ENCODE peak calls at places on chromosome 7, in ten cellular contexts. Y is foreskin fibroblast, Q is HTR-8/SVneo, C is H7, R is Caki2, M is RWPE1, K is posterior cingulate gyrus, H is NCI-H446 treated with DMSO at 0.1 percent for 48 hours, Z is GM23248, A is M059J. T is an unnamed sample.

GRCh38 chr7:134480730-134481129 is 21.8 kb upstream of the AKR1B1 start:
- DNase-seq in A (peak), H (no peak), C (no peak), Q (peak), K (no peak), Z (peak), M (no peak), R (peak), Y (peak), T (no peak)

GRCh38 chr7:27300401-27300800 is 57.8 kb downstream of the EVX1 start:
- DNase-seq in H (no peak), Z (peak), R (no peak), A (peak), C (no peak), K (no peak), Q (no peak), M (peak), Y (no peak), T (no peak)

GRCh38 chr7:26863504-26864308 is 684 bp downstream of the SKAP2 start:
- DNase-seq in Y (peak), Z (peak), A (peak), C (peak), H (no peak), K (no peak), Q (no peak), M (no peak), R (peak), T (no peak)

GRCh38 chr7:73602721-73603651 is 21.3 kb downstream of the MLXIPL start:
- DNase-seq in H (no peak), K (no peak), C (peak), M (no peak), R (no peak), Q (no peak), A (peak), Z (no peak), Y (peak), T (no peak)

GRCh38 chr7:110386914-110387313 is 704.0 kb upstream of the LRRN3 start:
- DNase-seq in K (no peak), Q (peak), R (peak), H (no peak), M (peak), Z (peak), Y (peak), A (peak), C (no peak), T (no peak)

GRCh38 chr7:122199171-122199570 is 55.1 kb upstream of the AASS start:
- DNase-seq in Q (no peak), M (no peak), H (no peak), K (no peak), A (no peak), R (peak), C (no peak), Y (no peak), Z (peak), T (no peak)

GRCh38 chr7:129435414-129435829 is 1.2 kb downstream of the STRIP2 start:
- DNase-seq in Z (no peak), A (no peak), R (no peak), K (no peak), C (no peak), Y (no peak), Q (no peak), H (no peak), M (no peak), T (no peak)

GRCh38 chr7:34123316-34123715 is 218.0 kb downstream of the BMPER start:
- DNase-seq in C (no peak), Q (no peak), K (no peak), H (no peak), Z (no peak), R (peak), A (no peak), Y (no peak), M (no peak), T (no peak)

GRCh38 chr7:37052673-37053072 is 328.4 kb upstream of the AOAH start:
- DNase-seq in A (peak), C (peak), Z (peak), Y (peak), K (no peak), R (peak), M (peak), Q (peak), H (no peak), T (no peak)

GRCh38 chr7:142808802-142809583 is 38.2 kb downstream of the PRSS2 start:
- DNase-seq in Y (no peak), Z (peak), H (no peak), Q (no peak), A (peak), K (no peak), R (no peak), C (no peak), M (no peak), T (peak)

GRCh38 chr7:121288894-121289293 is 39.9 kb upstream of the WNT16 start:
- DNase-seq in R (peak), C (no peak), A (peak), M (no peak), Y (peak), H (no peak), Z (peak), Q (peak), K (no peak), T (no peak)

GRCh38 chr7:25180946-25181345 is 47.3 kb downstream of the NPVF start:
- DNase-seq in K (no peak), Y (peak), H (no peak), M (no peak), Z (peak), C (no peak), A (peak), Q (no peak), R (no peak), T (no peak)

GRCh38 chr7:157088136-157088535 is 50.6 kb upstream of the UBE3C start:
- DNase-seq in R (no peak), M (no peak), Z (no peak), C (no peak), Y (no peak), Q (no peak), A (no peak), K (no peak), H (no peak), T (peak)

GRCh38 chr7:96237040-96237439 is 84.9 kb downstream of the SLC25A13 start:
- DNase-seq in H (no peak), A (no peak), K (no peak), C (no peak), R (no peak), M (no peak), Q (no peak), Z (no peak), Y (no peak), T (no peak)

GRCh38 chr7:36301914-36302771 is 87.5 kb upstream of the ANLN start:
- DNase-seq in H (no peak), Z (no peak), C (peak), R (peak), Q (no peak), Y (no peak), K (no peak), A (peak), M (no peak), T (no peak)

GRCh38 chr7:148503900-148504487 is 86.6 kb upstream of the C7orf33 start:
- DNase-seq in K (no peak), C (no peak), Y (peak), M (peak), A (peak), Q (peak), H (no peak), R (peak), Z (peak), T (no peak)

GRCh38 chr7:20350518-20350951 is 19.8 kb downstream of the ITGB8 start:
- DNase-seq in M (no peak), Q (no peak), R (no peak), A (peak), Y (peak), H (peak), Z (no peak), K (peak), C (peak), T (no peak)

GRCh38 chr7:18798018-18798906 is 302.7 kb downstream of the HDAC9 start:
- DNase-seq in C (no peak), Q (peak), H (no peak), Y (no peak), M (no peak), A (peak), R (no peak), Z (no peak), K (no peak), T (no peak)

GRCh38 chr7:110296321-110296720 is 794.6 kb upstream of the LRRN3 start:
- DNase-seq in M (no peak), R (peak), Q (no peak), Z (no peak), C (no peak), Y (peak), A (no peak), K (no peak), H (no peak), T (no peak)

GRCh38 chr7:98126311-98127142 is 19.9 kb downstream of the LMTK2 start:
- DNase-seq in K (no peak), C (no peak), A (peak), M (no peak), Z (peak), R (no peak), H (no peak), Y (peak), Q (no peak), T (no peak)

GRCh38 chr7:152424348-152425108 is 11.3 kb downstream of the KMT2C start:
- DNase-seq in K (no peak), Z (peak), Q (no peak), A (peak), R (no peak), C (no peak), M (no peak), Y (peak), H (no peak), T (no peak)

GRCh38 chr7:98884416-98884815 is 6.1 kb downstream of the TRRAP start:
- DNase-seq in A (no peak), Y (no peak), Z (no peak), C (no peak), Q (no peak), R (no peak), H (no peak), M (no peak), K (no peak), T (no peak)

GRCh38 chr7:5636914-5637313 is 144.5 kb downstream of the RNF216 start:
- DNase-seq in H (peak), M (peak), A (peak), C (peak), Z (peak), K (peak), Y (peak), R (peak), Q (peak), T (peak)

GRCh38 chr7:38248069-38248567 is 25.3 kb downstream of the TARP start:
- DNase-seq in Z (no peak), H (no peak), C (no peak), R (no peak), K (no peak), A (no peak), Y (no peak), M (no peak), Q (no peak), T (no peak)

GRCh38 chr7:38858281-38858884 is 50.6 kb downstream of the VPS41 start:
- DNase-seq in C (no peak), Y (peak), Q (no peak), M (peak), H (no peak), A (peak), K (no peak), R (no peak), Z (peak), T (no peak)

GRCh38 chr7:127114739-127115265 is 137.9 kb downstream of the GRM8 start:
- DNase-seq in K (no peak), R (peak), M (no peak), A (peak), C (no peak), H (no peak), Q (no peak), Z (no peak), Y (no peak), T (no peak)

GRCh38 chr7:106681815-106682495 is 21.0 kb upstream of the CCDC71L start:
- DNase-seq in K (no peak), Q (no peak), R (peak), A (peak), C (no peak), M (peak), H (no peak), Z (peak), Y (peak), T (no peak)

GRCh38 chr7:36961097-36961496 is 236.8 kb upstream of the AOAH start:
- DNase-seq in Q (no peak), R (no peak), A (no peak), H (no peak), K (no peak), C (no peak), Z (no peak), Y (no peak), M (no peak), T (no peak)

GRCh38 chr7:22252886-22253536 is 103.9 kb downstream of the RAPGEF5 start:
- DNase-seq in Q (no peak), H (no peak), A (no peak), Y (no peak), C (no peak), M (no peak), Z (no peak), K (no peak), R (no peak), T (no peak)

GRCh38 chr7:45000096-45001032 is at the start of gene CCM2:
- DNase-seq in A (peak), H (no peak), Q (peak), C (peak), K (no peak), R (peak), M (no peak), Z (peak), Y (peak), T (peak)

GRCh38 chr7:116234517-116235200 is 24.3 kb downstream of the TES start:
- DNase-seq in R (no peak), M (no peak), Q (no peak), Y (no peak), C (no peak), Z (no peak), K (no peak), A (no peak), H (no peak), T (no peak)

GRCh38 chr7:141312828-141313521 is 238.2 kb upstream of the AGK start:
- DNase-seq in H (no peak), A (no peak), K (no peak), R (no peak), Q (no peak), Y (no peak), M (no peak), C (no peak), Z (no peak), T (no peak)

GRCh38 chr7:2193120-2193519 is 39.6 kb downstream of the MAD1L1 start:
- DNase-seq in A (no peak), H (no peak), Y (no peak), Q (no peak), K (peak), M (no peak), R (no peak), Z (no peak), C (no peak), T (no peak)

GRCh38 chr7:83693281-83693680 is 44.3 kb upstream of the SEMA3E start:
- DNase-seq in K (no peak), M (no peak), Q (no peak), A (no peak), Y (no peak), R (no peak), C (no peak), Z (no peak), H (no peak), T (no peak)

GRCh38 chr7:107680478-107680877 is 19.9 kb downstream of the SLC26A4 start:
- DNase-seq in R (no peak), Y (no peak), Q (no peak), C (no peak), A (no peak), M (no peak), K (no peak), Z (no peak), H (no peak), T (no peak)

GRCh38 chr7:69847921-69848612 is 249.8 kb downstream of the AUTS2 start:
- DNase-seq in R (no peak), Q (no peak), Z (no peak), H (no peak), K (no peak), A (no peak), Y (no peak), C (no peak), M (no peak), T (no peak)

GRCh38 chr7:139181404-139181803 is 49.6 kb upstream of the UBN2 start:
- DNase-seq in R (no peak), C (no peak), M (no peak), H (no peak), A (no peak), Q (no peak), Y (peak), K (no peak), Z (peak), T (no peak)

GRCh38 chr7:156764766-156765165 is 124.2 kb downstream of the RNF32 start:
- DNase-seq in Z (no peak), Y (no peak), H (no peak), K (no peak), A (no peak), C (no peak), R (no peak), Q (no peak), M (no peak), T (no peak)

T was measured in spleen.